ENCODE peak calls at places on chromosomes 2 and 18, in six cellular contexts. C is heart left ventricle, H is IMR-90, J is OCI-LY7, U is heart right ventricle, O is left lung. F is an unnamed sample.

GRCh38 chr18:79529991-79530390 is 134.3 kb downstream of the NFATC1 start:
- DNase-seq in C (peak; percentile 18), H (no peak), J (no peak), U (no peak), O (peak; percentile 26), F (no peak)

GRCh38 chr18:24015897-24016631 is 1.5 kb downstream of the TTC39C start:
- DNase-seq in C (no peak), H (no peak), J (no peak), U (no peak), O (no peak), F (no peak)

GRCh38 chr2:164847966-164848365 is 6.3 kb upstream of the COBLL1 start:
- DNase-seq in C (no peak), H (no peak), J (no peak), U (no peak), O (no peak), F (no peak)

GRCh38 chr2:237202288-237203030 is 116.8 kb downstream of the COPS8 start:
- DNase-seq in C (no peak), H (no peak), J (no peak), U (no peak), O (no peak), F (no peak)

GRCh38 chr2:280655-281110 is 7.2 kb downstream of the ALKAL2 start:
- DNase-seq in C (no peak), H (no peak), J (no peak), U (no peak), O (no peak), F (no peak)

GRCh38 chr2:84700006-84700405 is 180.9 kb downstream of the TRABD2A start:
- DNase-seq in C (no peak), H (peak; percentile 48), J (no peak), U (no peak), O (no peak), F (no peak)

GRCh38 chr2:219178377-219179175 is 501 bp downstream of the RETREG2 start:
- DNase-seq in C (peak; percentile 71), H (peak; percentile 15), J (peak; percentile 53), U (peak; percentile 66), O (no peak), F (no peak)

GRCh38 chr2:219019436-219019835 is 21.9 kb downstream of the CFAP65 start:
- DNase-seq in C (no peak), H (no peak), J (no peak), U (no peak), O (no peak), F (no peak)

GRCh38 chr2:119476301-119477117 is 44.9 kb downstream of the TMEM37 start:
- DNase-seq in C (peak; percentile 65), H (peak; percentile 36), J (peak; percentile 68), U (peak; percentile 52), O (peak; percentile 57), F (peak; percentile 74)

GRCh38 chr2:195737531-195738162 is 80.6 kb downstream of the SLC39A10 start:
- DNase-seq in C (no peak), H (peak; percentile 56), J (no peak), U (no peak), O (no peak), F (no peak)

GRCh38 chr2:70703900-70704549 is 64.0 kb downstream of the ADD2 start:
- DNase-seq in C (no peak), H (no peak), J (no peak), U (no peak), O (no peak), F (no peak)

GRCh38 chr2:239267411-239267941 is 133.3 kb downstream of the HDAC4 start:
- DNase-seq in C (peak; percentile 75), H (peak; percentile 80), J (peak; percentile 91), U (peak; percentile 65), O (peak; percentile 89), F (peak; percentile 94)

GRCh38 chr2:14872779-14873325 is 240.3 kb downstream of the LRATD1 start:
- DNase-seq in C (no peak), H (no peak), J (no peak), U (no peak), O (no peak), F (no peak)

GRCh38 chr2:33264766-33265165 is 211.7 kb upstream of the RASGRP3 start:
- DNase-seq in C (no peak), H (no peak), J (no peak), U (no peak), O (no peak), F (no peak)

GRCh38 chr2:23020659-23021058 is 364.3 kb upstream of the KLHL29 start:
- DNase-seq in C (no peak), H (no peak), J (no peak), U (no peak), O (no peak), F (no peak)

GRCh38 chr2:45616663-45617411 is 5.8 kb upstream of the SRBD1 start:
- DNase-seq in C (no peak), H (peak; percentile 86), J (no peak), U (no peak), O (no peak), F (no peak)

GRCh38 chr2:217183471-217183870 is 323.6 kb upstream of the TNP1 start:
- DNase-seq in C (no peak), H (no peak), J (no peak), U (no peak), O (no peak), F (no peak)

GRCh38 chr2:239220363-239220762 is 180.5 kb downstream of the HDAC4 start:
- DNase-seq in C (no peak), H (no peak), J (no peak), U (no peak), O (no peak), F (no peak)

GRCh38 chr2:102094917-102095316 is 47.6 kb upstream of the IL1R1 start:
- DNase-seq in C (no peak), H (peak; percentile 98), J (no peak), U (no peak), O (no peak), F (no peak)

GRCh38 chr2:34105015-34105767 is 506.1 kb upstream of the FAM98A start:
- DNase-seq in C (no peak), H (peak; percentile 83), J (no peak), U (no peak), O (no peak), F (peak; percentile 8)

GRCh38 chr2:120878970-120879369 is 143.3 kb downstream of the GLI2 start:
- DNase-seq in C (no peak), H (no peak), J (no peak), U (no peak), O (no peak), F (peak; percentile 10)

GRCh38 chr2:105439130-105439529 is 40.3 kb upstream of the FHL2 start:
- DNase-seq in C (no peak), H (no peak), J (no peak), U (no peak), O (no peak), F (no peak)

GRCh38 chr18:13680612-13681011 is 45.7 kb downstream of the FAM210A start:
- DNase-seq in C (peak; percentile 48), H (no peak), J (no peak), U (no peak), O (no peak), F (no peak)

GRCh38 chr18:13681701-13682100 is 44.7 kb downstream of the FAM210A start:
- DNase-seq in C (no peak), H (no peak), J (no peak), U (no peak), O (no peak), F (no peak)

GRCh38 chr18:13672657-13673056 is 53.7 kb downstream of the FAM210A start:
- DNase-seq in C (no peak), H (no peak), J (peak; percentile 5), U (no peak), O (no peak), F (peak; percentile 35)

GRCh38 chr18:13676499-13676898 is 49.9 kb downstream of the FAM210A start:
- DNase-seq in C (no peak), H (no peak), J (no peak), U (no peak), O (no peak), F (no peak)
- H3K4me3 ChIP-seq in C (no peak overlapping the region), H (no peak overlapping the region), J (no peak overlapping the region), U (no peak overlapping the region), O (no peak overlapping the region), F (no peak overlapping the region)

DNA sequence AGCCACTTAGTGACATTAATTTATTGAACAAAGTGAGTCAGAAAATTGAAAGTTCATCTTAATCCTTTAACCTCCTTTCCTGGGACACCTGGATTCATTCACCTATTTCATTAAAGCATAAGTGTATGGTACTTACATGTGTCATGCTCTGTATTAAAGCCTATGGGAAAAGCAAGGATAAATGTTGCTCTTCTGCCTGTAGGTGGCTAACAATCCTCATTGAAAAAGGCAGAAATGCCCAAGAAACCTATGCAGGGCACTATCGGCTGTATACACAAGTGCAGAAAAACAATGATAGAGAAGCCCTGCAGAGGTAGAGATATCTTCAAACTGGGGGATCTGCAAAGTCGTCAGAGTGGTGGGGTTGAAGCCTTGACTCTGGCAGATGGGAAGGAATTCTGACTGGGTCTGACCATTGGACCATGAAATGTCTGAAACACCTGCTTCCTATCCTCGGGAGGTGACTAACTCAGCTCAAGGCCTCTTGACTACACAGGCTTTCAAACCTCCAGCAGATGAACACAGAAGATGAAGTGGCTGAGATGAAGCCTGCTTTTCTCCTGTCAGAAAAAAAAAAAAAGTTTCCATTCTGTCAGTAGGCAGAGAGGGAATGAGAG is 83.1 kb downstream of the DCC start:
- DNase-seq in C (no peak), H (no peak), J (no peak), U (no peak), O (no peak), F (peak; percentile 83)
- TF ChIP-seq CTCF in C (no peak), H (no peak), J (no peak), U (no peak), O (no peak), F (peak; percentile 58)

GRCh38 chr2:25417715-25418369 is 76.1 kb upstream of the DNMT3A start:
- DNase-seq in C (no peak), H (no peak), J (peak; percentile 95), U (no peak), O (no peak), F (peak; percentile 72)
- H3K4me1 ChIP-seq in C (no peaks in the 10 kb centered on the region), H (no peaks in the 10 kb centered on the region), J (peaks cover 80% of the 10 kb centered on the region), U (no peaks in the 10 kb centered on the region), O (no peaks in the 10 kb centered on the region), F (peaks cover 57% of the 10 kb centered on the region)

GRCh38 chr18:8474661-8475060 is 134.6 kb upstream of the RAB12 start:
- DNase-seq in C (no peak), H (no peak), J (no peak), U (no peak), O (no peak), F (no peak)

GRCh38 chr18:8469793-8470192 is 139.4 kb upstream of the RAB12 start:
- DNase-seq in C (no peak), H (peak; percentile 42), J (no peak), U (no peak), O (no peak), F (no peak)

GRCh38 chr18:8471373-8471772 is 137.9 kb upstream of the RAB12 start:
- DNase-seq in C (no peak), H (no peak), J (no peak), U (no peak), O (no peak), F (no peak)

GRCh38 chr18:8468911-8469310 is 140.3 kb upstream of the RAB12 start:
- DNase-seq in C (peak; percentile 47), H (peak; percentile 23), J (no peak), U (no peak), O (no peak), F (peak; percentile 62)
- H3K4me3 ChIP-seq in C (no peak overlapping the region), H (no peak overlapping the region), J (no peak overlapping the region), U (no peak overlapping the region), O (no peak overlapping the region), F (no peak overlapping the region)